ENCODE peak calls at places on chromosomes 5 and 9, in five cellular contexts. U is effector memory CD4-positive, alpha-beta T cell; T is uterus; K is sigmoid colon; J is OCI-LY7. X is an unnamed sample.

GRCh38 chr9:105299190-105299854 is 54.9 kb downstream of the SLC44A1 start:
- DNase-seq in K (no peak), U (no peak), T (no peak), J (no peak), X (no peak)

GRCh38 chr5:98989723-98990122 is 60.9 kb upstream of the CHD1 start:
- DNase-seq in T (no peak), J (no peak), U (no peak), K (no peak), X (no peak)

GRCh38 chr9:77450093-77450475 is 198.0 kb downstream of the GNA14 start:
- DNase-seq in K (no peak), T (no peak), U (no peak), J (no peak), X (no peak)

GRCh38 chr5:149418910-149419531 is 39.9 kb upstream of the IL17B start:
- DNase-seq in K (no peak), T (no peak), J (no peak), U (no peak), X (no peak)

GRCh38 chr5:80141681-80142080 is 106.5 kb downstream of the THBS4 start:
- DNase-seq in J (no peak), T (no peak), U (no peak), K (no peak), X (no peak)

GRCh38 chr9:38022203-38022602 is 46.8 kb downstream of the SHB start:
- DNase-seq in K (no peak), J (no peak), T (no peak), U (no peak), X (no peak)

GRCh38 chr9:8627944-8628679 is 828.5 kb upstream of the DMAC1 start:
- DNase-seq in J (no peak), K (no peak), T (no peak), U (no peak), X (no peak)

GRCh38 chr9:109624901-109625300 is 126.8 kb upstream of the PTPN3 start:
- DNase-seq in K (no peak), U (no peak), J (no peak), T (no peak), X (no peak)

GRCh38 chr9:13149454-13149853 is 130.0 kb downstream of the MPDZ start:
- DNase-seq in U (no peak), K (no peak), J (no peak), T (no peak), X (no peak)

GRCh38 chr9:21670374-21670773 is 132.1 kb upstream of the MTAP start:
- DNase-seq in K (no peak), J (no peak), U (no peak), T (no peak), X (peak; percentile 8)

GRCh38 chr5:54525226-54525625 is 7.7 kb downstream of the SNX18 start:
- DNase-seq in U (no peak), T (no peak), K (no peak), J (no peak), X (no peak)

GRCh38 chr5:54525692-54526091 is 8.1 kb downstream of the SNX18 start:
- DNase-seq in U (no peak), T (no peak), K (no peak), J (no peak), X (no peak)

GRCh38 chr5:54524704-54525103 is 7.1 kb downstream of the SNX18 start:
- DNase-seq in K (peak; percentile 80), U (no peak), T (no peak), J (no peak), X (no peak)

GRCh38 chr5:54523534-54523933 is 6.0 kb downstream of the SNX18 start:
- DNase-seq in U (no peak), J (no peak), T (no peak), K (no peak), X (no peak)

GRCh38 chr5:54524082-54524481 is 6.5 kb downstream of the SNX18 start:
- DNase-seq in T (no peak), K (no peak), J (no peak), U (no peak), X (no peak)
- H3K27ac ChIP-seq in T (peak overlapping the region; percentile 53), K (peak overlapping the region; percentile 99), J (no peak overlapping the region), U (no peak overlapping the region), X (no peak overlapping the region)

GRCh38 chr5:63860379-63860778 is 101.9 kb downstream of the HTR1A start:
- DNase-seq in K (no peak), U (no peak), T (no peak), J (peak; percentile 0), X (no peak)
- H3K27ac ChIP-seq in K (no peak overlapping the region), U (no peak overlapping the region), T (no peak overlapping the region), J (no peak overlapping the region), X (no peak overlapping the region)

GRCh38 chr9:79220246-79220645 is 351.5 kb upstream of the TLE4 start:
- DNase-seq in K (no peak), U (no peak), T (no peak), J (no peak), X (no peak)
- H3K27ac ChIP-seq in K (no peak overlapping the region), U (no peak overlapping the region), T (no peak overlapping the region), J (no peak overlapping the region), X (no peak overlapping the region)

GRCh38 chr5:173963867-173964429 is 25.0 kb upstream of the C5orf47 start:
- DNase-seq in J (no peak), K (no peak), U (no peak), T (no peak), X (no peak)
- H3K27ac ChIP-seq in J (no peak overlapping the region), K (peak overlapping the region; percentile 52), U (no peak overlapping the region), T (peak overlapping the region; percentile 65), X (no peak overlapping the region)

GRCh38 chr5:6583049-6583880 is 49.6 kb downstream of the NSUN2 start:
- DNase-seq in K (no peak), J (no peak), T (peak; percentile 43), U (no peak), X (no peak)
- H3K27ac ChIP-seq in K (peak overlapping the region; percentile 36), J (no peak overlapping the region), T (no peak overlapping the region), U (no peak overlapping the region), X (no peak overlapping the region)

GRCh38 chr5:58133631-58134296 is 326.1 kb downstream of the PLK2 start:
- DNase-seq in U (no peak), K (no peak), T (no peak), J (no peak), X (no peak)

GRCh38 chr5:58135571-58136335 is 324.1 kb downstream of the PLK2 start:
- DNase-seq in J (no peak), K (no peak), T (no peak), U (no peak), X (no peak)

GRCh38 chr5:58138791-58139190 is 321.1 kb downstream of the PLK2 start:
- DNase-seq in U (no peak), K (no peak), T (no peak), J (no peak), X (no peak)

GRCh38 chr5:58136416-58136815 is 323.5 kb downstream of the PLK2 start:
- DNase-seq in K (no peak), T (no peak), J (no peak), U (no peak), X (no peak)
- H3K27ac ChIP-seq in K (no peak overlapping the region), T (no peak overlapping the region), J (no peak overlapping the region), U (no peak overlapping the region), X (no peak overlapping the region)

X was measured in CD4-positive, CD25-positive, alpha-beta regulatory T cell.